ENCODE peak calls at places on chromosome 6, in four cellular contexts. J, N, D and V are unnamed samples. For H3K4me1, the result is how much of the 10 kb centered on the place peaks cover.

GRCh38 chr6:131250121-131250520 is 114.9 kb downstream of the AKAP7 start:
- DNase-seq in D (peak), N (no peak), J (peak), V (peak)

GRCh38 chr6:6885521-6886088 is 222.2 kb upstream of the RREB1 start:
- DNase-seq in J (no peak), D (peak), N (no peak), V (peak)

GRCh38 chr6:15621203-15622044 is 41.4 kb downstream of the DTNBP1 start:
- DNase-seq in N (no peak), D (peak), J (no peak), V (peak)

GRCh38 chr6:43286995-43287716 is 10.9 kb upstream of the SLC22A7 start:
- DNase-seq in J (no peak), D (peak), N (no peak), V (peak)

GRCh38 chr6:44668391-44668930 is 281.0 kb downstream of the CDC5L start:
- DNase-seq in D (no peak), N (no peak), J (no peak), V (no peak)

GRCh38 chr6:74507649-74508048 is 698.2 kb downstream of the COL12A1 start:
- DNase-seq in N (no peak), D (no peak), J (no peak), V (no peak)

GRCh38 chr6:105409734-105410133 is 6.9 kb upstream of the PREP start:
- DNase-seq in D (no peak), J (no peak), N (no peak), V (no peak)

GRCh38 chr6:156598316-156598715 is 178.9 kb upstream of the ARID1B start:
- DNase-seq in D (no peak), J (no peak), N (no peak), V (no peak)

GRCh38 chr6:56689663-56690062 is 47.0 kb upstream of the DST start:
- DNase-seq in D (no peak), J (no peak), N (no peak), V (no peak)

GRCh38 chr6:56693246-56693607 is 50.5 kb upstream of the DST start:
- DNase-seq in J (peak), D (peak), N (peak), V (peak)

GRCh38 chr6:56690519-56691200 is 48.0 kb upstream of the DST start:
- DNase-seq in N (no peak), D (no peak), J (no peak), V (no peak)

GRCh38 chr6:56692586-56693245 is 50.0 kb upstream of the DST start:
- DNase-seq in D (no peak), J (no peak), N (no peak), V (no peak)

DNA sequence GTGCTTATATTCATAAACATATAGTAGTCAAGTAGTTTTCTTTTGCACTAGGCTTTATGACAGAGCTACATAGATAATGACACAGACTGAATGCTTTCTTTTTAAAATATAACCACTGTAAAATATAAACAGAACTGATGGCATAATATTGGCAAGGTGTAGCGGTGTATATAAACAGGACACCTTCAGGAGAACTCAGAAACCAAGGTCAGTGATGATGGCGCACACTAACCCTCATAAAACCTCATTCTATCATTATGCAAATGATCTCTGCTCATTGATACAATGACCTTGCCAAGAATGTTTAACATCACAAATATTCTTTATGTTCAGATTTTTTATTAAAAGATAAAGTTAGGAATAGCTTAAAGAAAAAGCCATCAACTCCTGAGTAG is 48.5 kb upstream of the DST start:
- DNase-seq in N (no peak), J (no peak), D (no peak), V (no peak)
- TF ChIP-seq POLR2A in N (peak), J (no peak), D (no peak), V (no peak)

DNA sequence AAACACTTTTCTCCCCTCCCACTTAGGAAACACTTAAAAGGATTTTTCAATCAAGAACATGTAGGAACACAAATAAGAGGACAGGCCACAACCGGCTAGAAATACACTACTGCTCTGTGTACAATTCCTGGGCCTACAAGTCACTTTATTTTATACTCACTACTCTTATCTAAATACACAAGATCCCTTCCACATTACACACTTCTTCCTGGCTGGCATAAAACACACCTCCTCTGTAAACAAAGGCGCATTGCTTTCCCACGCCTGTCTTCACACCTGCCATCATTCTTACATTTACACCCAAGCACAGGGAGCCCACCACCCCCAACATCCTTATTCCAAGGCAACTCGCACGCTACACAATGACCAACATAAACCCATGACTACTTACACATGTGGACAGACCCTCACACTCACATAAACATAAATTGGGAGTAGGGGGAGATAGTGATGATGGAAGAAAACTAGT is 4.0 kb upstream of the IER3 start:
- DNase-seq in D (no peak), N (no peak), J (no peak), V (no peak)
- H3K4me1 ChIP-seq in D (half or more), N (under half), J (under half), V (under half)

GRCh38 chr6:81753709-81754678 is 1.5 kb upstream of the TENT5A start:
- DNase-seq in D (peak), J (peak), N (peak), V (peak)

GRCh38 chr6:81754906-81755305 is 2.4 kb upstream of the TENT5A start:
- DNase-seq in J (no peak), D (no peak), N (no peak), V (no peak)

GRCh38 chr6:81751388-81752083 is 945 bp downstream of the TENT5A start:
- DNase-seq in N (peak), D (peak), J (peak), V (peak)

GRCh38 chr6:81752084-81752968 is at the start of gene TENT5A:
- DNase-seq in D (peak), J (peak), N (peak), V (peak)

GRCh38 chr6:81752969-81753708 is 658 bp upstream of the TENT5A start:
- DNase-seq in N (peak), J (peak), D (peak), V (peak)
- TF ChIP-seq POLR2A in N (peak), J (peak), D (peak), V (peak)

DNA sequence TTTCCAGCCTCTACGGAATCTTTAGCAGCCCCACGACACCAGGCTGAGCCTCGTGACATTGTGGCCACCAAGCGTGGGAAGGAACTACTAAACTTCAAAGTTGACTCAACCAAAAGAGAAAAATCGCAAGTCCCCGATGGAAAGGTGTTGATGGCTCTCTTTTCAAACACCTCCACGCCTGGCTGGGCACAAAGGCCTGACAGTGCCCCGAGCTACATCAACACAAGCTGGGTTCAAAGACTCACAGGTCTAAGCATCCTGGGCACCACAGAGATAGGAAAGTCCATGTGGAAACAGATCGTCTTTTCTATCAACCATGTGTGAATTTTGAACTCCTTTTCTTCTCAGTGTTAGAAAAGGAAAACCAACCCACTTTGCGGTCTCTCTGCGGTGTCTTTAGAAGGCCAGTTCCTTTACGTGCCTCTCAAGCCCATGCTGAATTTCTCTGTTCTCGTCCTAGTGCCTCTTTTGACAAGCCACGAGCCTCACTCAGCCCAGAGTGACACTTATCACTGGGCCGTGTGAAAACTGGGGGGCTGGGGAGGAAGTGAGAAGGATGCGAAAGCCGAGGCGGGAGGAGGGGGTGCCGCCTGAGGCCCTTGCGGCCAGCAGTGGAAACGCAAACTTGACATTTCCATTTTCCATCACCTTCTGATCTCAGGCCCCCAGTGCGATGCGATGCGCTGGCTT is 59.4 kb downstream of the GFOD1 start:
- DNase-seq in J (no peak), D (peak), N (no peak), V (no peak)
- H3K4me1 ChIP-seq in J (under half), D (half or more), N (under half), V (under half)

GRCh38 chr6:26552640-26553189 is 14.5 kb downstream of the HMGN4 start:
- DNase-seq in J (no peak), D (no peak), N (no peak), V (no peak)

GRCh38 chr6:26553739-26554668 is 15.8 kb downstream of the HMGN4 start:
- DNase-seq in J (peak), D (peak), N (peak), V (peak)

GRCh38 chr6:26552205-26552604 is 14.0 kb downstream of the HMGN4 start:
- DNase-seq in N (no peak), D (no peak), J (no peak), V (no peak)

GRCh38 chr6:26553264-26553738 is 15.1 kb downstream of the HMGN4 start:
- DNase-seq in D (peak), J (peak), N (peak), V (peak)

DNA sequence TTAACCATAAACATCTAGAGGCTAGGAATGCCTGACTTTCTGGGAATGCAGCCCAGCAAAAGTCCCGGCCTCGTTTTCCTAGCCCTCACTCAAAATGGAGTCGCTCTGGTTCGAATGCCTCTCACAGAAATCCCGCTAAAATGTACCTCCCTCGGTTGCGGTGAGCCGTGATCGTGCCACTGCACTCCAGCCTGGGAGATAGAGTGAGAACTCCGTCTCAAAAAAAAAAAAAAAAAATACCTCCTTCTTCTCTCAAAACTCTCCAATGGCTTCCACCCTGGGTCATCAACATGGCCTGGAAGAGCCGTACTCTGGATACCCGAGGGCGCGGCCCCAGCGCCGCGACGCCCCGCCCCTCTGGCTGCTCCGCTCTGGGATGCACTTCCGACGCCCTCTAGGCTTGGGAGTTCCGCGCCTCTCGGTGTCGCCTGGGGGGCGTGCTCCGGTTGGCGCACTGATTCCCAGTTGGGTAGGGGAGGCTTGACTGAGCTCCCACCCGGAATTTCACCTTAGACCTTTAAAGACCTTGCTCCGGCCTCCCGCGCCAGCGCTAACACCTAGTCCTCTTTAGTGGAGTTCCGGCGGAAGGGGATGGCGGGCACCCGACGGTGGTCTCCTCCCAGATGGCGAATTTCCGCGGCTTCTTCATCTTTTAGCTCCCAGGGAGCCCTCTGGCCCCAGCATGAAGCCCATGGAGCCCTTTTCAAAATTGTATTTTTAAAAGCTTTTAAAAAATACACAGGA is 12.3 kb downstream of the HMGN4 start:
- DNase-seq in D (peak), N (no peak), J (peak), V (peak)
- TF ChIP-seq POLR2A in D (no peak), N (no peak), J (no peak), V (no peak)

DNA sequence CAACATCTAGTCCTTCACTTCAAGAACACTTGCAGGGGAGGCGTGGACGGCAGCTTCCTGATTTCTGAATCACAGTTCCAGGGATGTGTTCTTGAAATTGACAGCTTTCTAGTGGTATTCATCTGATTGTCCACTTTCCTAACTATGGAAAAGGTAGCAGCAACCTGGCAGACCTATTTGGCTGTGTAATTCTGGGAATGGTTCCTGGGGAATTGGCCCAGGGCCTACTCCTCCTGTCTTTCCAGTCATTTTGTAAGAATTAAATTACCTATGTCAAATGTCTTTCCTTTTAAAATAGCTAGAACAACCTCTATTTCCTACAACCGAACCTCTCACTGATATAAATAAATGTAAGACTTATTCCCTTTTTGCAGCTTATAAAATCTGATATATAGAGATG is 85.5 kb upstream of the RSPO3 start:
- DNase-seq in D (no peak), N (no peak), J (no peak), V (no peak)
- H3K4me1 ChIP-seq in D (under half), N (under half), J (under half), V (under half)

DNA sequence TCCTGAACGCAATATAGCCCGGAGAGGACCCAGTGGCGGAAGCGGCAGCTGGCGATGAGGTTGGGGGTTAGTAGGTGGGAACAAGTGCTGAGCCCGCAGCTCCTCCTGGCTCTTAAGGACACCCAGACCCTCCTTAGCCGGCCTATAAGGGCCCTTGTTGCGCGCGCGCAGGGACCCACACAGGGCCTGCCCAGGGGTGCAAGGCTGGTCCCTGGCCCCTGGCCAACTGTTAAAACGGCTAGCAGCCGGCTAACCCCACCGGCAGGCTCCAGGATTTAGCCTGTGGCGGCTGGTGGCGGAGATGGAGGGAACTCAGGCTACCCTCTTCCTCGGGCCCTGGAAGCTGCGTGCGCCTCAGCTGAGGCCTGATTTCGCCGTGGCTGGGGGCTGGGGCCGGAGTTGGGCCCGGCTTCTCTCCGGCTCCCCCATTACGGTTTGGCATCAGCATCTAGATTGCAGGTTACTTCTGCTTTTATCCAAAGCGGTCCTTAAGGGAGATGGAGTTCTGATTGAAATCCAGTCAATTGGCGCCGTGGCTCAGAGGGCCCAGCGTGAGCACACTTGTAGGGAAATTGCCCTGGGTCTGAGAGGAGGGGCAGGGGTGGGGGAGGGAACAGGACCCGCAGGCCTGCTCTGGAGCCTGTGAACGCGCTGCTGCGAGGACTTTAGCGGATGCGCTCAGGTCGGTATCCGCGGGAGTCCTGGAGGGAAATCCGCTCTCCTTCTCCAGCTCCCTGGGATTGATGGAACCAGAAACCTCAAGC is 37.0 kb upstream of the CCDC167 start:
- DNase-seq in N (no peak), J (no peak), D (no peak), V (no peak)
- TF ChIP-seq POLR2A in N (no peak), J (no peak), D (no peak), V (no peak)

GRCh38 chr6:142008016-142008735 is 124.5 kb upstream of the GJE1 start:
- DNase-seq in N (no peak), J (no peak), D (no peak), V (no peak)
- H3K4me1 ChIP-seq in N (under half), J (under half), D (under half), V (under half)

GRCh38 chr6:28134015-28134414 is 7.7 kb upstream of the ZKSCAN8 start:
- DNase-seq in J (no peak), D (no peak), N (no peak), V (peak)

GRCh38 chr6:28134716-28135115 is 7.0 kb upstream of the ZKSCAN8 start:
- DNase-seq in J (no peak), N (no peak), D (no peak), V (no peak)

GRCh38 chr6:28137458-28138020 is 4.1 kb upstream of the ZKSCAN8 start:
- DNase-seq in D (no peak), N (no peak), J (no peak), V (no peak)

GRCh38 chr6:28135393-28135792 is 6.3 kb upstream of the ZKSCAN8 start:
- DNase-seq in N (no peak), J (no peak), D (no peak), V (no peak)

GRCh38 chr6:28136585-28137457 is 4.9 kb upstream of the ZKSCAN8 start:
- DNase-seq in N (peak), J (peak), D (peak), V (peak)
- TF ChIP-seq POLR2A in N (no peak), J (peak), D (peak), V (no peak)